ENCODE peak calls at places on chromosomes 6 and 20, in eight cellular contexts. T is CD8-positive, alpha-beta memory T cell; A is Daoy; R is astrocyte of the spinal cord; G is Kasumi-1; W is mucosa of descending colon; P is putamen; V is heart left ventricle. Z is an unnamed sample.

GRCh38 chr6:106637051-106637717 is 7.8 kb downstream of the QRSL1 start:
- DNase-seq in P (no peak), R (no peak), A (no peak), W (no peak), T (no peak), V (no peak), G (no peak), Z (no peak)

GRCh38 chr6:11214438-11214837 is 18.0 kb downstream of the NEDD9 start:
- DNase-seq in A (no peak), R (no peak), T (no peak), W (no peak), P (no peak), G (no peak), V (peak), Z (no peak)

GRCh38 chr6:74041420-74041819 is 345.4 kb downstream of the CD109 start:
- DNase-seq in P (no peak), V (no peak), W (no peak), G (no peak), T (no peak), A (no peak), R (no peak), Z (no peak)

GRCh38 chr20:34680586-34680985 is 3.7 kb upstream of the PIGU start:
- DNase-seq in V (no peak), R (no peak), G (peak), A (no peak), W (no peak), T (no peak), P (no peak), Z (no peak)

GRCh38 chr6:14046476-14047068 is 71.0 kb upstream of the CD83 start:
- DNase-seq in W (peak), P (no peak), R (peak), V (no peak), A (peak), G (peak), T (peak), Z (peak)

GRCh38 chr6:30840084-30840921 is 44.0 kb upstream of the DDR1 start:
- DNase-seq in P (no peak), V (no peak), A (no peak), G (no peak), T (no peak), W (peak), R (no peak), Z (no peak)

GRCh38 chr6:43977404-43978111 is 149.7 kb downstream of the MRPL14 start:
- DNase-seq in W (no peak), G (peak), P (no peak), T (no peak), A (peak), V (no peak), R (no peak), Z (peak)

GRCh38 chr6:142414462-142414861 is 112.7 kb downstream of the ADGRG6 start:
- DNase-seq in V (no peak), T (no peak), P (no peak), R (no peak), W (no peak), G (no peak), A (no peak), Z (no peak)

GRCh38 chr20:14445310-14445709 is 107.9 kb upstream of the FLRT3 start:
- DNase-seq in V (no peak), W (no peak), A (peak), P (no peak), G (no peak), T (no peak), R (peak), Z (peak)

GRCh38 chr20:31570021-31570463 is 35.0 kb upstream of the ID1 start:
- DNase-seq in W (no peak), R (no peak), V (no peak), G (no peak), A (peak), P (no peak), T (no peak), Z (no peak)

GRCh38 chr20:11153819-11154218 is 480.0 kb upstream of the JAG1 start:
- DNase-seq in V (no peak), P (no peak), R (peak), G (no peak), A (no peak), T (no peak), W (no peak), Z (no peak)

GRCh38 chr6:25179051-25179778 is 100.0 kb upstream of the CARMIL1 start:
- DNase-seq in T (no peak), W (no peak), R (peak), P (no peak), V (no peak), G (peak), A (no peak), Z (no peak)

GRCh38 chr20:57167971-57168693 is 98.3 kb downstream of the BMP7 start:
- DNase-seq in V (no peak), W (peak), A (peak), R (no peak), G (no peak), P (no peak), T (no peak), Z (no peak)

GRCh38 chr6:130366011-130366963 is at the start of gene TMEM200A:
- DNase-seq in T (no peak), W (peak), R (peak), P (no peak), G (no peak), A (no peak), V (peak), Z (peak)

GRCh38 chr20:37357481-37358365 is 11.8 kb downstream of the SRC start:
- DNase-seq in V (no peak), G (peak), W (no peak), R (no peak), T (no peak), P (no peak), A (no peak), Z (no peak)

GRCh38 chr20:45436732-45437485 is 21.0 kb downstream of the PIGT start:
- DNase-seq in G (peak), W (peak), A (peak), T (peak), V (peak), R (peak), P (peak), Z (peak)

GRCh38 chr20:1472556-1473243 is 6.1 kb upstream of the NSFL1C start:
- DNase-seq in W (no peak), V (no peak), R (no peak), G (peak), P (no peak), T (no peak), A (no peak), Z (no peak)

Z was measured in HT1080.